ENCODE peak calls at places on chromosomes 3 and 15, in eight cellular contexts. O is stimulated activated naive CD8-positive, alpha-beta T cell treated with anti-CD3 and anti-CD28 coated beads, Interleukin-15, Interleukin-2, amounts not matched to agents 100 U/mL and 50 U/mL, for 24 hours; K is fibroblast of pulmonary artery; T is activated T-helper 9 cell treated with anti-CD3 and anti-CD28 coated beads, Interleukin-2, amount 50 U/mL, for 16 hours; J is stimulated activated naive B cell treated with anti-CD40 and anti-IgM and Interleukin-4, amounts not matched to agents 10 μg/mL and 1 μg/mL and 100 μg/mL, for 72 hours; Z is CD8-positive, alpha-beta memory T cell; D is T-helper 1 cell; M is hypothalamus. V is an unnamed sample.

GRCh38 chr3:1131156-1131555 is 38.3 kb downstream of the CNTN6 start:
- DNase-seq in O (no peak), K (no peak), T (no peak), J (no peak), Z (no peak), D (no peak), M (no peak), V (no peak)

GRCh38 chr3:128784228-128784627 is 58.2 kb downstream of the RAB7A start:
- DNase-seq in O (peak; percentile 66), K (no peak), T (peak; percentile 28), J (no peak), Z (peak; percentile 59), D (no peak), M (peak; percentile 46), V (no peak)

GRCh38 chr15:63833246-63833696 is 477 bp downstream of the HERC1 start:
- DNase-seq in O (peak; percentile 41), K (peak; percentile 39), T (peak; percentile 3), J (no peak), Z (peak; percentile 41), D (no peak), M (no peak), V (no peak)

GRCh38 chr3:13507791-13508339 is 27.8 kb downstream of the HDAC11 start:
- DNase-seq in O (no peak), K (no peak), T (no peak), J (no peak), Z (no peak), D (no peak), M (peak; percentile 66), V (no peak)

GRCh38 chr3:54146383-54147239 is 24.3 kb downstream of the CACNA2D3 start:
- DNase-seq in O (peak; percentile 9), K (peak; percentile 44), T (no peak), J (no peak), Z (no peak), D (no peak), M (peak; percentile 55), V (no peak)

GRCh38 chr3:55172913-55173312 is 245.1 kb upstream of the LRTM1 start:
- DNase-seq in O (no peak), K (no peak), T (no peak), J (no peak), Z (no peak), D (no peak), M (no peak), V (no peak)

GRCh38 chr15:72796515-72797337 is 13.2 kb upstream of the ADPGK start:
- DNase-seq in O (peak; percentile 59), K (peak; percentile 45), T (peak; percentile 26), J (no peak), Z (peak; percentile 31), D (peak; percentile 22), M (peak; percentile 62), V (no peak)

GRCh38 chr3:27559835-27560234 is 75.7 kb upstream of the SLC4A7 start:
- DNase-seq in O (no peak), K (peak; percentile 96), T (no peak), J (no peak), Z (no peak), D (no peak), M (no peak), V (no peak)

GRCh38 chr3:157460253-157460652 is 23.6 kb downstream of the PTX3 start:
- DNase-seq in O (no peak), K (no peak), T (no peak), J (no peak), Z (no peak), D (no peak), M (no peak), V (no peak)

GRCh38 chr15:67882487-67883227 is 42.8 kb upstream of the RNU6-1 start:
- DNase-seq in O (no peak), K (peak; percentile 45), T (no peak), J (no peak), Z (peak; percentile 12), D (peak; percentile 24), M (no peak), V (no peak)

GRCh38 chr15:73844356-73844755 is 29.0 kb upstream of the TBC1D21 start:
- DNase-seq in O (no peak), K (peak; percentile 18), T (no peak), J (no peak), Z (no peak), D (no peak), M (no peak), V (no peak)

GRCh38 chr3:195877767-195878423 is 30.5 kb downstream of the TNK2 start:
- DNase-seq in O (no peak), K (no peak), T (no peak), J (no peak), Z (no peak), D (no peak), M (no peak), V (no peak)

GRCh38 chr3:98980915-98981596 is 79.6 kb upstream of the DCBLD2 start:
- DNase-seq in O (no peak), K (peak; percentile 39), T (no peak), J (no peak), Z (no peak), D (peak; percentile 7), M (no peak), V (no peak)

GRCh38 chr3:66098436-66098835 is 59.7 kb upstream of the MAGI1 start:
- DNase-seq in O (no peak), K (peak; percentile 29), T (no peak), J (no peak), Z (no peak), D (no peak), M (no peak), V (no peak)

GRCh38 chr3:193791041-193792032 is 198.3 kb downstream of the OPA1 start:
- DNase-seq in O (no peak), K (no peak), T (no peak), J (no peak), Z (no peak), D (peak; percentile 15), M (no peak), V (peak; percentile 99)

GRCh38 chr3:108608750-108609149 is 19.2 kb downstream of the DZIP3 start:
- DNase-seq in O (no peak), K (no peak), T (no peak), J (no peak), Z (no peak), D (no peak), M (no peak), V (no peak)

GRCh38 chr3:65559643-65560042 is 479.1 kb downstream of the MAGI1 start:
- DNase-seq in O (no peak), K (no peak), T (no peak), J (no peak), Z (no peak), D (no peak), M (no peak), V (no peak)

GRCh38 chr3:194872669-194872977 is 186.9 kb downstream of the FAM43A start:
- DNase-seq in O (no peak), K (peak; percentile 43), T (no peak), J (no peak), Z (no peak), D (no peak), M (no peak), V (no peak)

GRCh38 chr3:187641319-187641976 is 28.7 kb downstream of the SST start:
- DNase-seq in O (no peak), K (no peak), T (no peak), J (no peak), Z (no peak), D (no peak), M (no peak), V (peak; percentile 93)

GRCh38 chr3:45322616-45323015 is 65.8 kb upstream of the LARS2 start:
- DNase-seq in O (no peak), K (no peak), T (no peak), J (no peak), Z (no peak), D (no peak), M (no peak), V (no peak)

GRCh38 chr15:100559330-100559729 is 30.6 kb upstream of the CERS3 start:
- DNase-seq in O (no peak), K (peak; percentile 79), T (no peak), J (no peak), Z (no peak), D (no peak), M (no peak), V (no peak)

GRCh38 chr15:80662756-80663553 is 32.2 kb upstream of the ABHD17C start:
- DNase-seq in O (no peak), K (no peak), T (no peak), J (no peak), Z (no peak), D (no peak), M (no peak), V (no peak)

GRCh38 chr3:148214695-148215094 is 483.0 kb upstream of the AGTR1 start:
- DNase-seq in O (no peak), K (no peak), T (no peak), J (no peak), Z (no peak), D (no peak), M (no peak), V (no peak)

GRCh38 chr3:183148056-183148455 is 14.5 kb downstream of the LAMP3 start:
- DNase-seq in O (no peak), K (peak; percentile 77), T (no peak), J (no peak), Z (no peak), D (no peak), M (no peak), V (no peak)

GRCh38 chr15:72599855-72600464 is 54.5 kb upstream of the GOLGA6B start:
- DNase-seq in O (peak; percentile 19), K (peak; percentile 76), T (no peak), J (no peak), Z (peak; percentile 15), D (peak; percentile 14), M (peak; percentile 11), V (no peak)

GRCh38 chr15:85025516-85026279 is 44.0 kb downstream of the PDE8A start:
- DNase-seq in O (no peak), K (no peak), T (no peak), J (no peak), Z (no peak), D (no peak), M (no peak), V (no peak)